ENCODE peak calls at places on chromosomes 13 and 19, in five cellular contexts. One of them, this sample, is unnamed.
A peak's percentile ranks its signal among the peaks of the same experiment; 100 is the strongest.

GRCh38 chr13:96052655-96053002 is 572 bp downstream of the UGGT2 start:
- DNase-seq in neuronal stem cell: no peak
- DNase-seq in IMR-90: peak; percentile 83
- DNase-seq in H1: peak; percentile 70
- DNase-seq in mesenchymal stem cell: peak; percentile 88
- DNase-seq in this sample: no peak

GRCh38 chr13:40087021-40088002 is 431.9 kb downstream of the COG6 start:
- DNase-seq in neuronal stem cell: peak; percentile 15
- DNase-seq in IMR-90: no peak
- DNase-seq in H1: no peak
- DNase-seq in mesenchymal stem cell: no peak
- DNase-seq in this sample: peak; percentile 39

GRCh38 chr13:95641961-95642621 is 2.4 kb downstream of the DZIP1 start:
- DNase-seq in neuronal stem cell: peak; percentile 6
- DNase-seq in IMR-90: peak; percentile 43
- DNase-seq in H1: peak; percentile 81
- DNase-seq in mesenchymal stem cell: peak; percentile 59
- DNase-seq in this sample: peak; percentile 76

GRCh38 chr13:51827254-51827653 is 17.7 kb downstream of the TMEM272 start:
- DNase-seq in neuronal stem cell: no peak
- DNase-seq in IMR-90: no peak
- DNase-seq in H1: no peak
- DNase-seq in mesenchymal stem cell: no peak
- DNase-seq in this sample: no peak

GRCh38 chr19:50268046-50268445 is 61.1 kb downstream of the KCNC3 start:
- DNase-seq in neuronal stem cell: no peak
- DNase-seq in IMR-90: no peak
- DNase-seq in H1: no peak
- DNase-seq in mesenchymal stem cell: no peak
- DNase-seq in this sample: no peak

GRCh38 chr19:38032151-38032550 is 125.1 kb downstream of the SIPA1L3 start:
- DNase-seq in neuronal stem cell: no peak
- DNase-seq in IMR-90: peak; percentile 74
- DNase-seq in H1: no peak
- DNase-seq in mesenchymal stem cell: no peak
- DNase-seq in this sample: no peak

GRCh38 chr19:1053176-1054101 is 13.5 kb upstream of the ARHGAP45 start:
- DNase-seq in neuronal stem cell: no peak
- DNase-seq in IMR-90: no peak
- DNase-seq in H1: no peak
- DNase-seq in mesenchymal stem cell: no peak
- DNase-seq in this sample: no peak

GRCh38 chr13:35618565-35619083 is 142.1 kb upstream of the MAB21L1 start:
- DNase-seq in neuronal stem cell: no peak
- DNase-seq in IMR-90: no peak
- DNase-seq in H1: no peak
- DNase-seq in mesenchymal stem cell: no peak
- DNase-seq in this sample: no peak

GRCh38 chr13:98752942-98753290 is 444 bp upstream of the SLC15A1 start:
- DNase-seq in neuronal stem cell: no peak
- DNase-seq in IMR-90: no peak
- DNase-seq in H1: no peak
- DNase-seq in mesenchymal stem cell: no peak
- DNase-seq in this sample: no peak

GRCh38 chr19:7729831-7730285 is 2.1 kb downstream of the CLEC4G start:
- DNase-seq in neuronal stem cell: no peak
- DNase-seq in IMR-90: no peak
- DNase-seq in H1: peak; percentile 80
- DNase-seq in mesenchymal stem cell: no peak
- DNase-seq in this sample: peak; percentile 68

GRCh38 chr19:7722231-7722651 is 9.7 kb downstream of the CLEC4G start:
- DNase-seq in neuronal stem cell: no peak
- DNase-seq in IMR-90: no peak
- DNase-seq in H1: no peak
- DNase-seq in mesenchymal stem cell: no peak
- DNase-seq in this sample: no peak

GRCh38 chr13:114118763-114119123 is 13.7 kb downstream of the RASA3 start:
- DNase-seq in neuronal stem cell: no peak
- DNase-seq in IMR-90: peak; percentile 74
- DNase-seq in H1: no peak
- DNase-seq in mesenchymal stem cell: peak; percentile 86
- DNase-seq in this sample: no peak

GRCh38 chr19:35320285-35320706 is 8.7 kb upstream of the CD22 start:
- DNase-seq in neuronal stem cell: no peak
- DNase-seq in IMR-90: no peak
- DNase-seq in H1: no peak
- DNase-seq in mesenchymal stem cell: no peak
- DNase-seq in this sample: no peak

GRCh38 chr19:55633866-55634265 is 6.9 kb upstream of the ZNF580 start:
- DNase-seq in neuronal stem cell: no peak
- DNase-seq in IMR-90: no peak
- DNase-seq in H1: no peak
- DNase-seq in mesenchymal stem cell: no peak
- DNase-seq in this sample: no peak

GRCh38 chr19:1453525-1454371 is 3.8 kb downstream of the APC2 start:
- DNase-seq in neuronal stem cell: no peak
- DNase-seq in IMR-90: no peak
- DNase-seq in H1: no peak
- DNase-seq in mesenchymal stem cell: no peak
- DNase-seq in this sample: peak; percentile 63

GRCh38 chr19:2270572-2271515 is 11.1 kb downstream of the PEAK3 start:
- DNase-seq in neuronal stem cell: no peak
- DNase-seq in IMR-90: peak; percentile 84
- DNase-seq in H1: no peak
- DNase-seq in mesenchymal stem cell: peak; percentile 86
- DNase-seq in this sample: no peak

GRCh38 chr13:41546372-41547252 is 89.3 kb downstream of the RGCC start:
- DNase-seq in neuronal stem cell: no peak
- DNase-seq in IMR-90: peak; percentile 89
- DNase-seq in H1: no peak
- DNase-seq in mesenchymal stem cell: peak; percentile 92
- DNase-seq in this sample: no peak

GRCh38 chr13:77477299-77477848 is 58.1 kb upstream of the SCEL start:
- DNase-seq in neuronal stem cell: no peak
- DNase-seq in IMR-90: no peak
- DNase-seq in H1: no peak
- DNase-seq in mesenchymal stem cell: no peak
- DNase-seq in this sample: no peak
- H2BK15ac ChIP-seq in neuronal stem cell: no peak overlapping the region
- H2BK15ac ChIP-seq in IMR-90: no peak overlapping the region
- H2BK15ac ChIP-seq in H1: no peak overlapping the region
- H2BK15ac ChIP-seq in mesenchymal stem cell: no peak overlapping the region
- H2BK15ac ChIP-seq in this sample: no peak overlapping the region

DNA sequence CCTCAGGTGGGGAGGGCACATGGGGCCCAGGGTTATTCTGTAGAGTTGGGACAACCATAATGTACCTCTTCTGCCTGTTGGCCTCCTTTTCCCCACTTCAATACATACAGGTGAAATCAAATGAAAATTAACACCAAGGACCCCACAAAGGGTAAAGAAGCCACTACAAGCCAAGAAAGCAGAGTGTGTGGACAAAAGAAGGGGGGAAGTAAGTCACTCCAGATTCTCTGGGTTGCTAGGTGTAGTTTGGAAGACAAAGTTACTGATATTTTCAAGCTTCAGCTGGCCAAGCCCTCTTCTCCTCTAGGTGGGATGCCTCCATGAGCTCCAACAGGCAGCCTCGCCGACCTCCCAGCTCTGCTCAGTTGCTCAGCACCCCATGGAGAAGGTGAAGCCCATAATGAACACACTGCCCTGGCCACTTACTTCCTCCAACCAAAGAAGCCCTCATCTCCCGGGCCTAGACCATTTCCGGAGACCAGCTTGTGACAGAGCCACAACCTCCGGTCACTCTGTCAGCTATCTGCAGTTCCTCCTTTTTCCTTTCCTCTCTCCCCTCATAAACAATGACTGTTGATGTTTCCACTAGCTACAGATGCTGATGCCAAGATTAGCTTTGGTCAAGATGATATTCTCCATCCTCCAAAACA is 66.8 kb upstream of the MED4 start:
- DNase-seq in neuronal stem cell: no peak
- DNase-seq in IMR-90: no peak
- DNase-seq in H1: no peak
- DNase-seq in mesenchymal stem cell: no peak
- DNase-seq in this sample: no peak
- H3K4ac ChIP-seq in neuronal stem cell: no peak overlapping the region
- H3K4ac ChIP-seq in IMR-90: no peak overlapping the region
- H3K4ac ChIP-seq in H1: no peak overlapping the region
- H3K4ac ChIP-seq in mesenchymal stem cell: no peak overlapping the region
- H3K4ac ChIP-seq in this sample: no peak overlapping the region

GRCh38 chr13:77620138-77620537 is 77.3 kb upstream of the SLAIN1 start:
- DNase-seq in neuronal stem cell: no peak
- DNase-seq in IMR-90: no peak
- DNase-seq in H1: no peak
- DNase-seq in mesenchymal stem cell: no peak
- DNase-seq in this sample: no peak

GRCh38 chr13:77623797-77624196 is 73.7 kb upstream of the SLAIN1 start:
- DNase-seq in neuronal stem cell: no peak
- DNase-seq in IMR-90: no peak
- DNase-seq in H1: no peak
- DNase-seq in mesenchymal stem cell: no peak
- DNase-seq in this sample: no peak

GRCh38 chr13:77616027-77616426 is 80.5 kb downstream of the SCEL start:
- DNase-seq in neuronal stem cell: no peak
- DNase-seq in IMR-90: no peak
- DNase-seq in H1: no peak
- DNase-seq in mesenchymal stem cell: no peak
- DNase-seq in this sample: no peak

GRCh38 chr13:77619655-77620054 is 77.8 kb upstream of the SLAIN1 start:
- DNase-seq in neuronal stem cell: no peak
- DNase-seq in IMR-90: no peak
- DNase-seq in H1: no peak
- DNase-seq in mesenchymal stem cell: no peak
- DNase-seq in this sample: no peak
- H2AFZ ChIP-seq in neuronal stem cell: peak overlapping the region; percentile 62
- H2AFZ ChIP-seq in IMR-90: no peak overlapping the region
- H2AFZ ChIP-seq in H1: no peak overlapping the region
- H2AFZ ChIP-seq in mesenchymal stem cell: no peak overlapping the region
- H2AFZ ChIP-seq in this sample: no peak overlapping the region

GRCh38 chr19:48964205-48965032 is 690 bp upstream of the FTL start:
- DNase-seq in neuronal stem cell: no peak
- DNase-seq in IMR-90: peak; percentile 44
- DNase-seq in H1: peak; percentile 78
- DNase-seq in mesenchymal stem cell: peak; percentile 86
- DNase-seq in this sample: no peak
- H2BK15ac ChIP-seq in neuronal stem cell: peak overlapping the region; percentile 76
- H2BK15ac ChIP-seq in IMR-90: peak overlapping the region; percentile 80
- H2BK15ac ChIP-seq in H1: peak overlapping the region; percentile 74
- H2BK15ac ChIP-seq in mesenchymal stem cell: peak overlapping the region; percentile 73
- H2BK15ac ChIP-seq in this sample: no peak overlapping the region

GRCh38 chr19:46916971-46917370 is 56.2 kb downstream of the ARHGAP35 start:
- DNase-seq in neuronal stem cell: no peak
- DNase-seq in IMR-90: no peak
- DNase-seq in H1: no peak
- DNase-seq in mesenchymal stem cell: no peak
- DNase-seq in this sample: no peak

GRCh38 chr19:46913198-46913851 is 52.5 kb downstream of the ARHGAP35 start:
- DNase-seq in neuronal stem cell: no peak
- DNase-seq in IMR-90: no peak
- DNase-seq in H1: no peak
- DNase-seq in mesenchymal stem cell: no peak
- DNase-seq in this sample: no peak

GRCh38 chr19:46915386-46915785 is 54.6 kb downstream of the ARHGAP35 start:
- DNase-seq in neuronal stem cell: no peak
- DNase-seq in IMR-90: no peak
- DNase-seq in H1: no peak
- DNase-seq in mesenchymal stem cell: peak; percentile 43
- DNase-seq in this sample: no peak

GRCh38 chr19:46911456-46911855 is 50.7 kb downstream of the ARHGAP35 start:
- DNase-seq in neuronal stem cell: no peak
- DNase-seq in IMR-90: no peak
- DNase-seq in H1: no peak
- DNase-seq in mesenchymal stem cell: no peak
- DNase-seq in this sample: no peak

GRCh38 chr19:46913852-46914430 is 53.1 kb downstream of the ARHGAP35 start:
- DNase-seq in neuronal stem cell: no peak
- DNase-seq in IMR-90: peak; percentile 49
- DNase-seq in H1: no peak
- DNase-seq in mesenchymal stem cell: peak; percentile 88
- DNase-seq in this sample: no peak
- H3K4ac ChIP-seq in neuronal stem cell: no peak overlapping the region
- H3K4ac ChIP-seq in IMR-90: no peak overlapping the region
- H3K4ac ChIP-seq in H1: no peak overlapping the region
- H3K4ac ChIP-seq in mesenchymal stem cell: no peak overlapping the region
- H3K4ac ChIP-seq in this sample: no peak overlapping the region

GRCh38 chr13:26482451-26483197 is 74.9 kb upstream of the WASF3 start:
- DNase-seq in neuronal stem cell: peak; percentile 65
- DNase-seq in IMR-90: peak; percentile 74
- DNase-seq in H1: peak; percentile 83
- DNase-seq in mesenchymal stem cell: peak; percentile 75
- DNase-seq in this sample: peak; percentile 74

GRCh38 chr13:26484196-26484595 is 73.3 kb upstream of the WASF3 start:
- DNase-seq in neuronal stem cell: no peak
- DNase-seq in IMR-90: no peak
- DNase-seq in H1: no peak
- DNase-seq in mesenchymal stem cell: no peak
- DNase-seq in this sample: no peak

GRCh38 chr13:26485786-26486185 is 71.7 kb upstream of the WASF3 start:
- DNase-seq in neuronal stem cell: no peak
- DNase-seq in IMR-90: no peak
- DNase-seq in H1: no peak
- DNase-seq in mesenchymal stem cell: no peak
- DNase-seq in this sample: no peak

GRCh38 chr13:26485288-26485687 is 72.2 kb upstream of the WASF3 start:
- DNase-seq in neuronal stem cell: no peak
- DNase-seq in IMR-90: no peak
- DNase-seq in H1: no peak
- DNase-seq in mesenchymal stem cell: no peak
- DNase-seq in this sample: no peak

GRCh38 chr13:26483546-26483945 is 73.9 kb upstream of the WASF3 start:
- DNase-seq in neuronal stem cell: no peak
- DNase-seq in IMR-90: no peak
- DNase-seq in H1: no peak
- DNase-seq in mesenchymal stem cell: no peak
- DNase-seq in this sample: no peak
- H2AFZ ChIP-seq in neuronal stem cell: no peak overlapping the region
- H2AFZ ChIP-seq in IMR-90: no peak overlapping the region
- H2AFZ ChIP-seq in H1: no peak overlapping the region
- H2AFZ ChIP-seq in mesenchymal stem cell: no peak overlapping the region
- H2AFZ ChIP-seq in this sample: no peak overlapping the region

GRCh38 chr13:106796280-106797047 is 228.5 kb upstream of the ARGLU1 start:
- DNase-seq in neuronal stem cell: peak; percentile 51
- DNase-seq in IMR-90: no peak
- DNase-seq in H1: peak; percentile 63
- DNase-seq in mesenchymal stem cell: peak; percentile 4
- DNase-seq in this sample: peak; percentile 90
- H2BK15ac ChIP-seq in neuronal stem cell: no peak overlapping the region
- H2BK15ac ChIP-seq in IMR-90: no peak overlapping the region
- H2BK15ac ChIP-seq in H1: no peak overlapping the region
- H2BK15ac ChIP-seq in mesenchymal stem cell: no peak overlapping the region
- H2BK15ac ChIP-seq in this sample: no peak overlapping the region

This sample was measured in H9.